ENCODE peak calls at places on chromosome 13, in ten cellular contexts. C is A673; Z is RWPE2; N is brain microvascular endothelial cell; Q is adrenal gland; V is astrocyte; K is RWPE1; S is CD8-positive, alpha-beta T cell; L is fibroblast of the aortic adventitia; F is AG10803. H is an unnamed sample.

GRCh38 chr13:72384879-72385278 is 342.6 kb downstream of the MZT1 start:
- DNase-seq in Q (peak), F (peak), N (peak), C (no peak), S (no peak), V (peak), L (peak), Z (no peak), K (peak), H (no peak)

GRCh38 chr13:75437582-75438318 is 44.2 kb downstream of the TBC1D4 start:
- DNase-seq in S (no peak), N (peak), V (peak), F (peak), Z (no peak), L (peak), K (no peak), C (peak), Q (no peak), H (no peak)

GRCh38 chr13:48078251-48078656 is 16.6 kb downstream of the MED4 start:
- DNase-seq in N (no peak), S (no peak), V (no peak), Z (no peak), F (no peak), L (no peak), K (peak), C (peak), Q (no peak), H (peak)

GRCh38 chr13:60335531-60335930 is 61.5 kb upstream of the TDRD3 start:
- DNase-seq in C (peak), F (peak), S (no peak), Z (no peak), L (peak), Q (no peak), V (peak), K (no peak), N (no peak), H (no peak)

GRCh38 chr13:112519517-112520060 is 68.4 kb downstream of the TUBGCP3 start:
- DNase-seq in N (no peak), Q (no peak), Z (no peak), L (no peak), K (no peak), V (no peak), F (no peak), S (no peak), C (no peak), H (no peak)

GRCh38 chr13:40060318-40061007 is 405.0 kb downstream of the COG6 start:
- DNase-seq in Z (peak), Q (no peak), F (peak), C (peak), N (peak), K (peak), L (peak), V (peak), S (no peak), H (peak)

GRCh38 chr13:99565478-99566124 is 64.3 kb downstream of the TM9SF2 start:
- DNase-seq in Z (no peak), C (no peak), S (no peak), K (no peak), V (no peak), N (peak), L (no peak), Q (no peak), F (no peak), H (no peak)

GRCh38 chr13:50428183-50428877 is 413.1 kb downstream of the KCNRG start:
- DNase-seq in L (no peak), Q (no peak), Z (no peak), S (no peak), C (no peak), V (no peak), F (no peak), K (no peak), N (no peak), H (no peak)

GRCh38 chr13:80379245-80379644 is 38.3 kb upstream of the SPRY2 start:
- DNase-seq in Z (no peak), S (no peak), C (peak), L (peak), Q (no peak), F (peak), V (peak), K (peak), N (peak), H (no peak)

GRCh38 chr13:19266979-19267378 is 85.4 kb upstream of the TUBA3C start:
- DNase-seq in N (no peak), F (no peak), Q (no peak), Z (no peak), L (no peak), K (no peak), S (no peak), V (no peak), C (peak), H (no peak)

DNA sequence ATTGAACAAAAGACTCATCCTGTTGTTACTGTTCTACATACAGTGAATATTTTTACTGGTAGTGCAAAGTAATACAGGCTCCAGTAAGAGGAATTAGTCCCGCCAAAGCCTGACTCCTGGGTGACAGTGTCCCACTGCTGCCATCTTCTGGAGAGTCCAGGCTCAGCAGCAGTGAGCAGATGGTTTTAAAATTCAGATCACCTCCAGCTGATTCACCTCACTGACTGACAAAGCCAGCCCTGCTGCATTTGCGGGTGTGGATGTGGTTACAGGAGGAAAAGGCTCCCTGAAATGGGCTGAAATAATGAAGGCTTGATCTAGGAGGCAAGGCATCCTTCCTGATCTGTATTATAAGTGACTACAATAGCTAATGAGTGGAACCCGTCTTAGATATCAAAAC is 18.3 kb downstream of the PABPC3 start:
- DNase-seq in Z (no peak), V (peak), F (peak), C (peak), S (peak), N (peak), K (peak), L (peak), Q (peak), H (peak)
- TF ChIP-seq CTCF in Z (peak), V (peak), F (peak), C (peak), S (peak), N (peak), K (peak), L (peak), Q (peak), H (peak)

DNA sequence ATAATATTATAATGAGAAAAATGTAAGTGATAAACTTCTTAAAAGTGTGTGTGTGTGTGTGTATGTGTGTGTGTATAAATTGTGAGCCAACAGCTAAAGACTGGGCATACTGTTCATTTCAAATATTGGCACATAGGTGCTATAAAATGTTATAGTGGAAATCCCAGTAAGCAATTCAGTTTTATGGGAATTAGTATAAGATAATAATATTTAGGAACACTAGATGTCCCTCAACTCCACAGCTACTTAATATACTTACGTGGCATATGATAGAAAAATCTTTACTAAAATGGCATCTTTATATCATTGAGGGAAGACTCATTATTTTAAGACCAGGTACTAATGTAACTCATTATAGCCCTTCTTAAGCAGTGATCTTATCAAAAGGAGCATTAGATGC is 266.3 kb downstream of the MAB21L1 start:
- DNase-seq in Z (no peak), L (peak), S (no peak), Q (no peak), C (no peak), V (no peak), K (peak), N (no peak), F (peak), H (no peak)
- TF ChIP-seq CTCF in Z (peak), L (no peak), S (no peak), Q (no peak), C (no peak), V (no peak), K (no peak), N (no peak), F (peak), H (no peak)

GRCh38 chr13:24725379-24725778 is 38.6 kb upstream of the RNF17 start:
- DNase-seq in F (no peak), K (no peak), Q (no peak), S (no peak), L (no peak), V (no peak), N (no peak), C (no peak), Z (no peak), H (no peak)

GRCh38 chr13:24723206-24723605 is 40.8 kb upstream of the RNF17 start:
- DNase-seq in K (no peak), S (no peak), L (no peak), N (no peak), Q (no peak), V (no peak), F (no peak), Z (no peak), C (no peak), H (no peak)

GRCh38 chr13:24724714-24725113 is 39.3 kb upstream of the RNF17 start:
- DNase-seq in K (no peak), F (no peak), C (no peak), V (no peak), N (no peak), Z (no peak), Q (no peak), L (peak), S (no peak), H (no peak)

GRCh38 chr13:24727731-24728601 is 36.0 kb upstream of the RNF17 start:
- DNase-seq in N (peak), F (peak), K (peak), L (peak), V (peak), C (peak), Z (no peak), S (peak), Q (peak), H (peak)
- TF ChIP-seq CTCF in N (peak), F (peak), K (peak), L (peak), V (peak), C (peak), Z (peak), S (peak), Q (peak), H (peak)

GRCh38 chr13:104204177-104204576 is 1138.0 kb upstream of the SLC10A2 start:
- DNase-seq in Q (no peak), C (no peak), V (no peak), F (no peak), L (no peak), Z (no peak), K (no peak), N (no peak), S (no peak), H (no peak)
- TF ChIP-seq CTCF in Q (no peak), C (peak), V (no peak), F (no peak), L (no peak), Z (no peak), K (no peak), N (no peak), S (no peak), H (peak)

DNA sequence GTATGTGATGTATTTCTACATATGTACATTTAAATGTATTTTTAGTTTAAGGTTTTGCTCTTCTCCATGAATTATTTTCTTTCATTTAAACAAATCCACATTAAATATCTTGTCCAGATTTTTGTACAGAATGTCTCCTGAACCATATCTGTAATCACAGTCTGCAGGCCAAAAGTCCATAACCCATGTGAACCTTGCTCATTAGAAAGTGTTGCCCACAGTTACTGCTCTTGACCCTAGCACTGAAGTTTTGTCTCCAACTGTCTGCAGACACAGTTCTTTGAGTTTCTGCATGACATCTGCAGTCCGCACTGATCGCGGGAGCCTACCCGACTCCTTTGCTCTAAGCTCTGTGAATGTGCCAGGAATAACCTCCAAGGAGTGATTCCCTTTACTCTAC is 626.2 kb upstream of the SLC10A2 start:
- DNase-seq in C (no peak), K (no peak), Q (no peak), L (no peak), Z (no peak), V (no peak), F (no peak), S (no peak), N (no peak), H (no peak)
- TF ChIP-seq CTCF in C (no peak), K (no peak), Q (no peak), L (no peak), Z (no peak), V (no peak), F (no peak), S (no peak), N (no peak), H (no peak)

GRCh38 chr13:28530729-28531194 is 35.8 kb upstream of the FLT1 start:
- DNase-seq in F (peak), Z (no peak), C (peak), S (no peak), K (no peak), N (no peak), V (no peak), Q (no peak), L (peak), H (no peak)
- TF ChIP-seq CTCF in F (peak), Z (no peak), C (no peak), S (no peak), K (no peak), N (peak), V (peak), Q (no peak), L (peak), H (no peak)